ENCODE peak calls at places on chromosome 7, in five cellular contexts. X, W, O, K and G are unnamed samples.

GRCh38 chr7:55214707-55215106 is 150.4 kb upstream of the LANCL2 start:
- DNase-seq in O (no peak), X (no peak), K (no peak), W (no peak), G (no peak)

GRCh38 chr7:56447864-56448693 is 331.9 kb upstream of the NUPR2 start:
- DNase-seq in W (no peak), O (no peak), K (no peak), X (no peak), G (no peak)

GRCh38 chr7:44294325-44295069 is 30.9 kb downstream of the CAMK2B start:
- DNase-seq in K (no peak), O (no peak), X (peak; percentile 12), W (no peak), G (peak; percentile 3)

GRCh38 chr7:876077-876971 is at the start of gene GET4:
- DNase-seq in K (peak; percentile 97), X (peak; percentile 98), W (peak; percentile 95), O (peak; percentile 88), G (peak; percentile 97)

GRCh38 chr7:20488850-20489249 is 126.6 kb upstream of the ABCB5 start:
- DNase-seq in O (no peak), X (no peak), W (no peak), K (no peak), G (no peak)

GRCh38 chr7:26398436-26399308 is 107.0 kb downstream of the SNX10 start:
- DNase-seq in W (no peak), O (peak; percentile 79), K (peak; percentile 78), X (peak; percentile 90), G (peak; percentile 68)

GRCh38 chr7:123537026-123537642 is 2.7 kb upstream of the IQUB start:
- DNase-seq in K (no peak), W (no peak), O (no peak), X (no peak), G (no peak)

GRCh38 chr7:28316489-28316888 is 95.8 kb upstream of the CREB5 start:
- DNase-seq in W (no peak), X (no peak), O (no peak), K (no peak), G (no peak)

GRCh38 chr7:86320886-86321285 is 322.8 kb upstream of the GRM3 start:
- DNase-seq in K (no peak), W (no peak), O (no peak), X (no peak), G (no peak)

GRCh38 chr7:126495001-126495400 is 757.7 kb downstream of the GRM8 start:
- DNase-seq in K (no peak), W (no peak), X (no peak), O (no peak), G (no peak)

GRCh38 chr7:100102950-100103840 is 1.8 kb downstream of the AP4M1 start:
- DNase-seq in O (no peak), X (no peak), W (no peak), K (no peak), G (no peak)

GRCh38 chr7:42219447-42219846 is 17.6 kb downstream of the GLI3 start:
- DNase-seq in X (no peak), K (no peak), O (no peak), W (no peak), G (peak; percentile 61)

GRCh38 chr7:73823257-73823656 is 7.5 kb upstream of the CLDN4 start:
- DNase-seq in W (no peak), K (no peak), O (no peak), X (no peak), G (no peak)

GRCh38 chr7:132996581-132997242 is 85.2 kb downstream of the CHCHD3 start:
- DNase-seq in X (no peak), K (no peak), W (no peak), O (no peak), G (no peak)

GRCh38 chr7:42226354-42226941 is 10.6 kb downstream of the GLI3 start:
- DNase-seq in O (no peak), X (no peak), K (no peak), W (no peak), G (no peak)

GRCh38 chr7:2723138-2723850 is 35.3 kb downstream of the AMZ1 start:
- DNase-seq in O (no peak), K (peak; percentile 12), X (peak; percentile 57), W (no peak), G (no peak)

GRCh38 chr7:22663319-22663718 is 63.7 kb upstream of the IL6 start:
- DNase-seq in K (no peak), O (no peak), X (no peak), W (no peak), G (no peak)

GRCh38 chr7:95324396-95324795 is at the start of gene PON1:
- DNase-seq in W (no peak), X (no peak), O (no peak), K (peak; percentile 28), G (no peak)

GRCh38 chr7:106504620-106505019 is 156.3 kb downstream of the CCDC71L start:
- DNase-seq in O (no peak), K (no peak), X (no peak), W (no peak), G (no peak)

GRCh38 chr7:114502454-114503254 is 88.0 kb downstream of the FOXP2 start:
- DNase-seq in W (no peak), K (no peak), X (no peak), O (peak; percentile 23), G (no peak)

GRCh38 chr7:44187636-44188416 is 1.4 kb downstream of the GCK start:
- DNase-seq in K (no peak), W (no peak), X (peak; percentile 55), O (no peak), G (no peak)

GRCh38 chr7:28587211-28587610 is 174.9 kb downstream of the CREB5 start:
- DNase-seq in W (no peak), K (no peak), O (no peak), X (no peak), G (peak; percentile 42)